ENCODE peak calls at places on chromosome X, in five cellular contexts. K is mesothelial cell of epicardium, U is mammary epithelial cell, D is GM06990, Z is OCI-LY7. Q is an unnamed sample.
A peak's percentile ranks its signal among the peaks of the same experiment; 100 is the strongest.

GRCh38 chrX:124406294-124407013 is 60.1 kb downstream of the SH2D1A start:
- DNase-seq in K (peak; percentile 70), U (peak; percentile 81), D (no peak), Z (peak; percentile 79), Q (peak; percentile 37)

GRCh38 chrX:129976441-129976840 is 6.0 kb upstream of the BCORL1 start:
- DNase-seq in K (no peak), U (no peak), D (no peak), Z (no peak), Q (no peak)

GRCh38 chrX:111169141-111169540 is 73.2 kb downstream of the PAK3 start:
- DNase-seq in K (no peak), U (no peak), D (no peak), Z (no peak), Q (no peak)

GRCh38 chrX:136752796-136753195 is 27.9 kb downstream of the ARHGEF6 start:
- DNase-seq in K (no peak), U (no peak), D (no peak), Z (no peak), Q (no peak)

GRCh38 chrX:148661035-148661434 is 160.6 kb downstream of the AFF2 start:
- DNase-seq in K (no peak), U (peak; percentile 20), D (no peak), Z (no peak), Q (no peak)

GRCh38 chrX:120692319-120692718 is 62.5 kb upstream of the C1GALT1C1 start:
- DNase-seq in K (no peak), U (no peak), D (no peak), Z (no peak), Q (no peak)

GRCh38 chrX:144293229-144293628 is 409.4 kb downstream of the UBE2NL start:
- DNase-seq in K (no peak), U (peak; percentile 39), D (no peak), Z (no peak), Q (no peak)

GRCh38 chrX:102712967-102713677 is 874 bp downstream of the GPRASP2 start:
- DNase-seq in K (peak; percentile 47), U (peak; percentile 40), D (no peak), Z (no peak), Q (no peak)

GRCh38 chrX:129957241-129958099 is 25.0 kb upstream of the BCORL1 start:
- DNase-seq in K (no peak), U (no peak), D (peak; percentile 85), Z (peak; percentile 77), Q (peak; percentile 77)

GRCh38 chrX:110322603-110323002 is 4.7 kb upstream of the AMMECR1 start:
- DNase-seq in K (no peak), U (no peak), D (no peak), Z (no peak), Q (no peak)

GRCh38 chrX:136880003-136880451 is 498 bp downstream of the RBMX start:
- DNase-seq in K (peak; percentile 42), U (no peak), D (no peak), Z (peak; percentile 59), Q (peak; percentile 5)

GRCh38 chrX:9341305-9342201 is 123.3 kb upstream of the TBL1X start:
- DNase-seq in K (no peak), U (no peak), D (peak; percentile 66), Z (peak; percentile 77), Q (peak; percentile 68)

GRCh38 chrX:141669689-141670088 is 28.9 kb downstream of the SPANXD start:
- DNase-seq in K (no peak), U (no peak), D (no peak), Z (no peak), Q (no peak)

GRCh38 chrX:78139160-78140123 is at the start of gene TAF9B:
- DNase-seq in K (peak; percentile 74), U (peak; percentile 82), D (peak; percentile 84), Z (peak; percentile 66), Q (peak; percentile 73)

GRCh38 chrX:139815771-139816170 is 107.8 kb upstream of the MCF2 start:
- DNase-seq in K (no peak), U (no peak), D (no peak), Z (no peak), Q (no peak)

GRCh38 chrX:68945603-68946228 is 116.9 kb downstream of the EFNB1 start:
- DNase-seq in K (peak; percentile 29), U (no peak), D (no peak), Z (no peak), Q (no peak)

GRCh38 chrX:71493111-71493613 is 39.7 kb upstream of the OGT start:
- DNase-seq in K (no peak), U (no peak), D (no peak), Z (no peak), Q (no peak)

GRCh38 chrX:132716006-132716405 is 227.2 kb upstream of the MBNL3 start:
- DNase-seq in K (no peak), U (no peak), D (no peak), Z (no peak), Q (no peak)

GRCh38 chrX:118495958-118496762 is 545 bp downstream of the DOCK11 start:
- DNase-seq in K (peak; percentile 40), U (peak; percentile 8), D (peak; percentile 79), Z (peak; percentile 84), Q (peak; percentile 58)

GRCh38 chrX:437636-438390 is 51.1 kb upstream of the PPP2R3B start:
- DNase-seq in K (no peak), U (peak; percentile 45), D (no peak), Z (no peak), Q (no peak)

GRCh38 chrX:152915541-152916241 is 17.8 kb downstream of the ZNF185 start:
- DNase-seq in K (no peak), U (peak; percentile 20), D (no peak), Z (peak; percentile 31), Q (peak; percentile 59)

GRCh38 chrX:9566150-9566621 is 101.3 kb downstream of the TBL1X start:
- DNase-seq in K (no peak), U (peak; percentile 54), D (no peak), Z (no peak), Q (no peak)

GRCh38 chrX:13463608-13464007 is 105.8 kb upstream of the EGFL6 start:
- DNase-seq in K (no peak), U (peak; percentile 53), D (peak; percentile 8), Z (peak; percentile 68), Q (no peak)

GRCh38 chrX:21764043-21764442 is 6.1 kb upstream of the SMPX start:
- DNase-seq in K (no peak), U (peak; percentile 41), D (no peak), Z (no peak), Q (no peak)

GRCh38 chrX:71533850-71534515 is 1.1 kb downstream of the OGT start:
- DNase-seq in K (peak; percentile 47), U (peak; percentile 52), D (peak; percentile 57), Z (peak; percentile 70), Q (no peak)

DNA sequence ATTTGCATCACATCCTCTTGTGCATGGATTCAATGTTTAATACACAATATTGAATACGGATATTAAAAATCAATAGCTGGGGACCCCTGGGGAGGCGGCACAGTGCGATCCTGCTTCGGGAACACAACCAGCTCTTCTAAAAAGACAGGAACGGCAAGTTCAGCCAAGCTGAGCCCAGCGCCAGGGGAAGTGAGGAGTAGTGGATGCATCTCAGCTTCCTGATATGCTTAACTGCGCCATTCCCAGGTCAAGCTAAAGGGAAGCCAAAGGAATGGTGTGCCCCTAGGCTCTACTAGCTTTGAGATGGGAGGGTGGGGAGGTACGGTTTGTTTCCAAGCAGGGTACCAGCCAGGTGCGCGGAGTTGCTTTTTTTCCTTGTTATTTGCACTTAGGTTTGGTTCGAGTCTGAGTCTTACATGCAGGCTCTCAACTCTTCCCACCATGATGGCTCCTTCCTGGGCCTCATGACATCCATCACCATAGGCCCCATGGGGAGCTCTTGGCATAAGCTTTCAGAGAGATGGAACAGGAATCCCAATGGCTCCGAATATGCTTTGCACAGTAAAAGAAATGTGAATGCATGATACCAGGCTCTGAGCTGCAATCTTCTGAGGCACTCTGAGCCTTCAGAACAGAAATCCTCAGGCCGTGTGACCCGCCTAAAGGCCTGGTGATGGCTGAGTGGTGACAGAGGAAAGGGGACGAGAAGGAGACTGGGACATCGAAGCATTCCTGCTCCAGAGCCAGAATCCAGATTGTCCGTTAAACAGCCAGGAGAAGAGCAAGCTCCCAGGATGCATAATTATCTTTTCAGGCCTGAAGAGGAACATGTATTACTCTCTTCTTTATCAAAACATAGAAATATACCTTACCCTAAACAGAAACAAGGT is 51.8 kb upstream of the BCOR start:
- DNase-seq in K (no peak), U (no peak), D (no peak), Z (no peak), Q (no peak)
- TF ChIP-seq CTCF in K (no peak), U (no peak), D (no peak), Z (no peak), Q (no peak)

DNA sequence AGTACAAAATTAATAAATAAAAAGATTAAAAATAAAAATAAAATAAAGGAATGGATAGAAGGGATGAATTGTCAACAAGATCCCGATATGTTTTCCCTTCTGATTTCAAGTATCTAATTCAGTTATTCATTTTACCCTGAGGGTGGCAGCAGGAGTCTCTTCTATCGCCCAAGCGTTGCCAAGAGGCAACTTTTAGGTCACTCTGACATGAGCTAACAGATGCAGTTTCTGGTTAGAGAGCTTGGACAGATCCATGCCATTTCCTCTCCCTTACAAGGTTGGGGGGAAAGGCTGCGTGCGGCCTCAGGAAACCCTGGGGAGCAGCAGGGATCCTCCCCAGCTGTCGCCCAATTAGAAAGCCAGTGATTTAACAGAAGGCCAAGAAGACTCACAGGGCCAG is 35.3 kb upstream of the WAS start:
- DNase-seq in K (no peak), U (no peak), D (no peak), Z (peak; percentile 71), Q (peak; percentile 32)
- TF ChIP-seq CTCF in K (no peak), U (peak; percentile 27), D (peak; percentile 14), Z (peak; percentile 71), Q (no peak)

DNA sequence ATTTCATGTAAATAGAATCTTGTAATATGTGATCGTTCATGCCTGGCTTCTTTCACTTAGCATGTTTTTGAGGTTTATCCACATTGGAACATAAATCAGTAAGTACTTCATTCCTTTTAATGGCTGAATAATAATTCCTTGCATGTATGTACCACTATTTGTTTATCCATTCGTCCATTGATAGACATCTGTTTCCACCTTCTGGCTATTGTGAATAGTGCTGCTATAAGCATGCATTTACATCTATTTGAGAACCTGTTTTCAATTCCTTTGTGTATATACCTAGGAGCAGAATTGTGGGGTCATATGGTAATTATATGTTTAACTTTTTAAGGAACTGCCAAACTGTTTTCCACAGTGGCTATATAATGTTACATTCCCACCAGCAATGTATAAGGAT is 356.7 kb upstream of the DIPK2B start:
- DNase-seq in K (no peak), U (peak; percentile 25), D (no peak), Z (no peak), Q (no peak)
- TF ChIP-seq CTCF in K (no peak), U (peak; percentile 49), D (no peak), Z (no peak), Q (no peak)

DNA sequence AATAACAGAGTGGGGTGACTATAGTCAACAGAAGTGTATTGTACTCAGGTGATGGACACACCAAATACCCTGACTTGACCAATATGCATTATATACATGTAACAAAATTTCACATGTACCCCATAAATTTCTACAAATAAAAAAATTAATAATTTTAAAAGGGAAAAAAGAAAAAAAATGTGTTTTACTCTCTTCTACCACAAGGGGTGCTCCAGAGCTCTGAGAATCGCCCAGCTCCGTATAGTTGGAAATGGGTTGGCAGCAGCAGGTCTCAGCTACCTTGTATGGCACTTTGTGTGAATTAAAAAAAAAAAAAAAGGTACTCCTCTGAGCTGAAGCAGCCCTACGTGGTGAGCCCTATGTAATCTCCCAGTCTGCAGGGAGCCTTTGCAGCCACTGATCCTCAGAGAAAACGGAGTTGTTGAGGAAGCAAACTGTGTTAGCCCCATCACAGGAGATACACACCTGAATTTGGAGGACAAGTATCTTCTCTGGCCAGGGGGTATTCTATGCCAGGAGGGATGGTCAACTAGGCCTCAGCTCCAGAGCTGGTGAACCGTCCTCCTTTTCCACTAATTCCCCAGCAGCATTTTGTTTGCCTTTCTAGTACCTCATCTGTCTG is 17.2 kb upstream of the POLA1 start:
- DNase-seq in K (no peak), U (no peak), D (no peak), Z (peak; percentile 37), Q (peak; percentile 19)
- TF ChIP-seq CTCF in K (peak; percentile 83), U (peak; percentile 63), D (peak; percentile 67), Z (peak; percentile 67), Q (peak; percentile 36)

GRCh38 chrX:108020631-108021030 is 24.2 kb upstream of the VSIG1 start:
- DNase-seq in K (no peak), U (peak; percentile 23), D (no peak), Z (peak; percentile 27), Q (peak; percentile 12)
- TF ChIP-seq CTCF in K (no peak), U (peak; percentile 81), D (peak; percentile 60), Z (peak; percentile 75), Q (peak; percentile 50)